ENCODE peak calls at places on chromosomes 13 and 19, in six cellular contexts. One of them, this sample, is unnamed.

GRCh38 chr19:3125900-3126524 is 9.8 kb upstream of the GNA15 start:
- DNase-seq in lower lobe of right lung: peak
- DNase-seq in left ventricle myocardium inferior: peak
- DNase-seq in AG04450: no peak
- DNase-seq in CD4-positive, alpha-beta T cell: peak
- DNase-seq in spleen: peak
- DNase-seq in this sample: peak

GRCh38 chr19:33819875-33820781 is 23.5 kb downstream of the KCTD15 start:
- DNase-seq in lower lobe of right lung: peak
- DNase-seq in left ventricle myocardium inferior: peak
- DNase-seq in AG04450: no peak
- DNase-seq in CD4-positive, alpha-beta T cell: peak
- DNase-seq in spleen: peak
- DNase-seq in this sample: peak

GRCh38 chr13:100173203-100173602 is 84.3 kb downstream of the PCCA start:
- DNase-seq in lower lobe of right lung: no peak
- DNase-seq in left ventricle myocardium inferior: no peak
- DNase-seq in AG04450: no peak
- DNase-seq in CD4-positive, alpha-beta T cell: no peak
- DNase-seq in spleen: no peak
- DNase-seq in this sample: no peak

GRCh38 chr13:26406791-26407190 is 150.7 kb upstream of the WASF3 start:
- DNase-seq in lower lobe of right lung: no peak
- DNase-seq in left ventricle myocardium inferior: no peak
- DNase-seq in AG04450: no peak
- DNase-seq in CD4-positive, alpha-beta T cell: no peak
- DNase-seq in spleen: no peak
- DNase-seq in this sample: no peak

GRCh38 chr13:39893808-39894207 is 238.3 kb downstream of the COG6 start:
- DNase-seq in lower lobe of right lung: no peak
- DNase-seq in left ventricle myocardium inferior: no peak
- DNase-seq in AG04450: no peak
- DNase-seq in CD4-positive, alpha-beta T cell: no peak
- DNase-seq in spleen: no peak
- DNase-seq in this sample: no peak

GRCh38 chr13:95050800-95051620 is 250.2 kb downstream of the ABCC4 start:
- DNase-seq in lower lobe of right lung: no peak
- DNase-seq in left ventricle myocardium inferior: no peak
- DNase-seq in AG04450: no peak
- DNase-seq in CD4-positive, alpha-beta T cell: no peak
- DNase-seq in spleen: no peak
- DNase-seq in this sample: no peak

GRCh38 chr13:91346848-91347211 is 657 bp upstream of the MIR17HG start:
- DNase-seq in lower lobe of right lung: no peak
- DNase-seq in left ventricle myocardium inferior: no peak
- DNase-seq in AG04450: no peak
- DNase-seq in CD4-positive, alpha-beta T cell: peak
- DNase-seq in spleen: peak
- DNase-seq in this sample: peak

GRCh38 chr19:49497047-49497789 is 984 bp downstream of the RPS11 start:
- DNase-seq in lower lobe of right lung: peak
- DNase-seq in left ventricle myocardium inferior: peak
- DNase-seq in AG04450: no peak
- DNase-seq in CD4-positive, alpha-beta T cell: peak
- DNase-seq in spleen: peak
- DNase-seq in this sample: peak

GRCh38 chr19:18865973-18866799 is 29.8 kb downstream of the CERS1 start:
- DNase-seq in lower lobe of right lung: peak
- DNase-seq in left ventricle myocardium inferior: peak
- DNase-seq in AG04450: no peak
- DNase-seq in CD4-positive, alpha-beta T cell: peak
- DNase-seq in spleen: peak
- DNase-seq in this sample: peak

GRCh38 chr19:11260996-11261395 is 1.3 kb downstream of the DOCK6 start:
- DNase-seq in lower lobe of right lung: no peak
- DNase-seq in left ventricle myocardium inferior: no peak
- DNase-seq in AG04450: no peak
- DNase-seq in CD4-positive, alpha-beta T cell: no peak
- DNase-seq in spleen: no peak
- DNase-seq in this sample: no peak

GRCh38 chr13:20350819-20351218 is 118.7 kb upstream of the GJB6 start:
- DNase-seq in lower lobe of right lung: no peak
- DNase-seq in left ventricle myocardium inferior: no peak
- DNase-seq in AG04450: no peak
- DNase-seq in CD4-positive, alpha-beta T cell: no peak
- DNase-seq in spleen: no peak
- DNase-seq in this sample: no peak

GRCh38 chr13:54563286-54563685 is 1534.7 kb downstream of the OLFM4 start:
- DNase-seq in lower lobe of right lung: no peak
- DNase-seq in left ventricle myocardium inferior: no peak
- DNase-seq in AG04450: no peak
- DNase-seq in CD4-positive, alpha-beta T cell: no peak
- DNase-seq in spleen: no peak
- DNase-seq in this sample: no peak

GRCh38 chr13:77139311-77139710 is 112.4 kb upstream of the FBXL3 start:
- DNase-seq in lower lobe of right lung: no peak
- DNase-seq in left ventricle myocardium inferior: no peak
- DNase-seq in AG04450: no peak
- DNase-seq in CD4-positive, alpha-beta T cell: no peak
- DNase-seq in spleen: no peak
- DNase-seq in this sample: peak

GRCh38 chr13:105144936-105145335 is 1390.5 kb downstream of the EFNB2 start:
- DNase-seq in lower lobe of right lung: no peak
- DNase-seq in left ventricle myocardium inferior: no peak
- DNase-seq in AG04450: no peak
- DNase-seq in CD4-positive, alpha-beta T cell: no peak
- DNase-seq in spleen: no peak
- DNase-seq in this sample: no peak

GRCh38 chr13:46211116-46211515 is 612 bp upstream of the LRRC63 start:
- DNase-seq in lower lobe of right lung: no peak
- DNase-seq in left ventricle myocardium inferior: no peak
- DNase-seq in AG04450: no peak
- DNase-seq in CD4-positive, alpha-beta T cell: peak
- DNase-seq in spleen: no peak
- DNase-seq in this sample: peak

GRCh38 chr19:32266453-32266852 is 79.0 kb upstream of the ZNF507 start:
- DNase-seq in lower lobe of right lung: no peak
- DNase-seq in left ventricle myocardium inferior: no peak
- DNase-seq in AG04450: no peak
- DNase-seq in CD4-positive, alpha-beta T cell: no peak
- DNase-seq in spleen: no peak
- DNase-seq in this sample: no peak

GRCh38 chr19:52527134-52527953 is at the start of gene ZNF808:
- DNase-seq in lower lobe of right lung: peak
- DNase-seq in left ventricle myocardium inferior: peak
- DNase-seq in AG04450: peak
- DNase-seq in CD4-positive, alpha-beta T cell: peak
- DNase-seq in spleen: peak
- DNase-seq in this sample: peak

GRCh38 chr13:113952151-113952982 is 21.5 kb downstream of the C13orf46 start:
- DNase-seq in lower lobe of right lung: no peak
- DNase-seq in left ventricle myocardium inferior: peak
- DNase-seq in AG04450: no peak
- DNase-seq in CD4-positive, alpha-beta T cell: no peak
- DNase-seq in spleen: peak
- DNase-seq in this sample: no peak

GRCh38 chr13:77565635-77566034 is 30.1 kb downstream of the SCEL start:
- DNase-seq in lower lobe of right lung: no peak
- DNase-seq in left ventricle myocardium inferior: no peak
- DNase-seq in AG04450: no peak
- DNase-seq in CD4-positive, alpha-beta T cell: no peak
- DNase-seq in spleen: no peak
- DNase-seq in this sample: peak

GRCh38 chr13:51988988-51989618 is 22.1 kb downstream of the ATP7B start:
- DNase-seq in lower lobe of right lung: no peak
- DNase-seq in left ventricle myocardium inferior: no peak
- DNase-seq in AG04450: no peak
- DNase-seq in CD4-positive, alpha-beta T cell: no peak
- DNase-seq in spleen: no peak
- DNase-seq in this sample: no peak

GRCh38 chr13:104315606-104316005 is 1249.4 kb upstream of the SLC10A2 start:
- DNase-seq in lower lobe of right lung: no peak
- DNase-seq in left ventricle myocardium inferior: no peak
- DNase-seq in AG04450: peak
- DNase-seq in CD4-positive, alpha-beta T cell: no peak
- DNase-seq in spleen: no peak
- DNase-seq in this sample: peak

GRCh38 chr13:113209336-113209879 is at the start of gene CUL4A:
- DNase-seq in lower lobe of right lung: peak
- DNase-seq in left ventricle myocardium inferior: peak
- DNase-seq in AG04450: no peak
- DNase-seq in CD4-positive, alpha-beta T cell: peak
- DNase-seq in spleen: peak
- DNase-seq in this sample: peak

GRCh38 chr19:12578641-12579040 is 27.4 kb upstream of the ZNF564 start:
- DNase-seq in lower lobe of right lung: no peak
- DNase-seq in left ventricle myocardium inferior: no peak
- DNase-seq in AG04450: no peak
- DNase-seq in CD4-positive, alpha-beta T cell: no peak
- DNase-seq in spleen: no peak
- DNase-seq in this sample: no peak

GRCh38 chr13:50729177-50729576 is 114.3 kb downstream of the DLEU7 start:
- DNase-seq in lower lobe of right lung: no peak
- DNase-seq in left ventricle myocardium inferior: no peak
- DNase-seq in AG04450: no peak
- DNase-seq in CD4-positive, alpha-beta T cell: no peak
- DNase-seq in spleen: no peak
- DNase-seq in this sample: no peak

GRCh38 chr19:38720559-38721236 is 23.6 kb downstream of the CAPN12 start:
- DNase-seq in lower lobe of right lung: no peak
- DNase-seq in left ventricle myocardium inferior: no peak
- DNase-seq in AG04450: no peak
- DNase-seq in CD4-positive, alpha-beta T cell: no peak
- DNase-seq in spleen: no peak
- DNase-seq in this sample: no peak

GRCh38 chr19:38719761-38720558 is 24.3 kb downstream of the CAPN12 start:
- DNase-seq in lower lobe of right lung: no peak
- DNase-seq in left ventricle myocardium inferior: no peak
- DNase-seq in AG04450: no peak
- DNase-seq in CD4-positive, alpha-beta T cell: no peak
- DNase-seq in spleen: no peak
- DNase-seq in this sample: no peak

GRCh38 chr19:38717051-38717450 is 27.2 kb downstream of the CAPN12 start:
- DNase-seq in lower lobe of right lung: no peak
- DNase-seq in left ventricle myocardium inferior: no peak
- DNase-seq in AG04450: no peak
- DNase-seq in CD4-positive, alpha-beta T cell: no peak
- DNase-seq in spleen: no peak
- DNase-seq in this sample: no peak

GRCh38 chr19:38717855-38718254 is 26.4 kb downstream of the CAPN12 start:
- DNase-seq in lower lobe of right lung: no peak
- DNase-seq in left ventricle myocardium inferior: no peak
- DNase-seq in AG04450: no peak
- DNase-seq in CD4-positive, alpha-beta T cell: no peak
- DNase-seq in spleen: no peak
- DNase-seq in this sample: no peak

GRCh38 chr19:38718747-38719543 is 25.3 kb downstream of the CAPN12 start:
- DNase-seq in lower lobe of right lung: peak
- DNase-seq in left ventricle myocardium inferior: peak
- DNase-seq in AG04450: no peak
- DNase-seq in CD4-positive, alpha-beta T cell: no peak
- DNase-seq in spleen: no peak
- DNase-seq in this sample: peak
- TF ChIP-seq CTCF in lower lobe of right lung: peak
- TF ChIP-seq CTCF in left ventricle myocardium inferior: peak
- TF ChIP-seq CTCF in AG04450: peak
- TF ChIP-seq CTCF in CD4-positive, alpha-beta T cell: no peak
- TF ChIP-seq CTCF in spleen: peak
- TF ChIP-seq CTCF in this sample: peak

DNA sequence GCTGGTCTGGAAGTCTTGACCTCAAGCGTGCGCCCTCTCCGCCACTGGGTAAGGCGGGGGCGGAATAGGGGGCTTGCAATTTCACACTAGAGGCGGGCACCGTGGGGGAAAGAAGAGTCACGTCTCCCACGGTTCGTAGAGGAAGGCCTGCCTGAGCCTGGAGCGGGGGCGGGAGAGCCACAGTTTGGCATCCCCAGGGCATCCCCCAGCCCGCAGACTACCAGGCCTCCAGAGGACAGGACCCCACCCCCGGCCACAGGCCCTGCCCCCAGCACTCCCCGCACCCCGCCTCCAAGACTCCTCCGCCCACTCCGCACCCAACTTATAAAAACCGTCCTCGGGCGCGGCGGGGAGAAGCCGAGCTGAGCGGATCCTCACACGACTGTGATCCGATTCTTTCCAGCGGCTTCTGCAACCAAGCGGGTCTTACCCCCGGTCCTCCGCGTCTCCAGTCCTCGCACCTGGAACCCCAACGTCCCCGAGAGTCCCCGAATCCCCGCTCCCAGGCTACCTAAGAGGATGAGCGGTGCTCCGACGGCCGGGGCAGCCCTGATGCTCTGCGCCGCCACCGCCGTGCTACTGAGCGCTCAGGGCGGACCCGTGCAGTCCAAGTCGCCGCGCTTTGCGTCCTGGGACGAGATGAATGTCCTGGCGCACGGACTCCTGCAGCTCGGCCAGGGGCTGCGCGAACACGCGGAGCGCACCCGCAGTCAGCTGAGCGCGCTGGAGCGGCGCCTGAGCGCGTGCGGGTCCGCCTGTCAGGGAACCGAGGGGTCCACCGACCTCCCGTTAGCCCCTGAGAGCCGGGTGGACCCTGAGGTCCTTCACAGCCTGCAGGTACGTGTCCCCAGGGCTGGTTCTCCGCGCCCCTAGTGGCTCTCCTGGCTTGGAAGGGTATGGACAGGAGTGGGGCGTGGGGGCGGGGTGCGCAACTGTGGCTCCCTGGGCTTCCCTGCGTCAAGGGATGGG is at the start of gene ANGPTL4:
- DNase-seq in lower lobe of right lung: peak
- DNase-seq in left ventricle myocardium inferior: peak
- DNase-seq in AG04450: no peak
- DNase-seq in CD4-positive, alpha-beta T cell: no peak
- DNase-seq in spleen: peak
- DNase-seq in this sample: peak
- TF ChIP-seq CTCF in lower lobe of right lung: no peak
- TF ChIP-seq CTCF in left ventricle myocardium inferior: peak
- TF ChIP-seq CTCF in AG04450: peak
- TF ChIP-seq CTCF in CD4-positive, alpha-beta T cell: no peak
- TF ChIP-seq CTCF in spleen: no peak
- TF ChIP-seq CTCF in this sample: peak

DNA sequence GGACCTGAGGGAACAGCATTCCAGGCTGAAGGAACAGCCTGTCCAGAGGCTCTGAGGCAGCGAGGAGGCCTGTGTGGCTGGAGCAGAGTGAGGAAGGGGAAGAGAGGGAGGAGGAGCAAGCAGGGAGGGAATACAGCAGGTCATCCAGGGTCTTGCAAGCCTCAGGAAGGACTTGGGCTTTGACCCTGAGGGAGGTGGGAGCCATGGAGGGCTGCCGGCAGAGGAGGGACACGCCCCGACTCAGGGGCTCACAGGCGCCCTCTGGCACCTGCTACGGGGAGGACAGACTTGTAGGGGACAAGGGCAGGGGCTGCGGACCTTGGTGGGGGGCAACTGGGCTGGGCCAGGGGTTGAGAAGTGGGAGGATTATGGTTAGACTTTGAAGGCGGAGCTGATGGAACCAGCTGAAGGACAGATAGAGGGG is 4.7 kb downstream of the TINCR start:
- DNase-seq in lower lobe of right lung: no peak
- DNase-seq in left ventricle myocardium inferior: no peak
- DNase-seq in AG04450: no peak
- DNase-seq in CD4-positive, alpha-beta T cell: no peak
- DNase-seq in spleen: no peak
- DNase-seq in this sample: no peak
- TF ChIP-seq CTCF in lower lobe of right lung: no peak
- TF ChIP-seq CTCF in left ventricle myocardium inferior: no peak
- TF ChIP-seq CTCF in AG04450: peak
- TF ChIP-seq CTCF in CD4-positive, alpha-beta T cell: no peak
- TF ChIP-seq CTCF in spleen: no peak
- TF ChIP-seq CTCF in this sample: no peak

GRCh38 chr19:29364999-29365398 is 152.0 kb upstream of the UQCRFS1 start:
- DNase-seq in lower lobe of right lung: no peak
- DNase-seq in left ventricle myocardium inferior: no peak
- DNase-seq in AG04450: no peak
- DNase-seq in CD4-positive, alpha-beta T cell: no peak
- DNase-seq in spleen: no peak
- DNase-seq in this sample: no peak
- TF ChIP-seq CTCF in lower lobe of right lung: no peak
- TF ChIP-seq CTCF in left ventricle myocardium inferior: no peak
- TF ChIP-seq CTCF in AG04450: no peak
- TF ChIP-seq CTCF in CD4-positive, alpha-beta T cell: peak
- TF ChIP-seq CTCF in spleen: no peak
- TF ChIP-seq CTCF in this sample: no peak